ENCODE peak calls at places on chromosomes 4 and X, in five cellular contexts. One of them, this sample, is unnamed.

GRCh38 chrX:87517571-87518141 is at the start of gene KLHL4:
- DNase-seq in A549: no peak
- DNase-seq in skeletal muscle cell: peak
- DNase-seq in lower leg skin: no peak
- DNase-seq in fibroblast of mammary gland: peak
- DNase-seq in this sample: peak

GRCh38 chr4:140242357-140243284 is 88.6 kb upstream of the MAML3 start:
- DNase-seq in lower leg skin: no peak
- DNase-seq in fibroblast of mammary gland: no peak
- DNase-seq in A549: no peak
- DNase-seq in skeletal muscle cell: no peak
- DNase-seq in this sample: no peak

GRCh38 chrX:20029728-20030127 is 38.9 kb upstream of the BCLAF3 start:
- DNase-seq in A549: no peak
- DNase-seq in lower leg skin: no peak
- DNase-seq in fibroblast of mammary gland: no peak
- DNase-seq in skeletal muscle cell: no peak
- DNase-seq in this sample: peak

GRCh38 chr4:69718376-69719293 is 41.8 kb downstream of the SULT1B1 start:
- DNase-seq in skeletal muscle cell: peak
- DNase-seq in lower leg skin: no peak
- DNase-seq in fibroblast of mammary gland: peak
- DNase-seq in A549: no peak
- DNase-seq in this sample: peak

GRCh38 chr4:122086338-122086737 is 65.8 kb upstream of the BLTP1 start:
- DNase-seq in A549: no peak
- DNase-seq in skeletal muscle cell: peak
- DNase-seq in fibroblast of mammary gland: peak
- DNase-seq in lower leg skin: no peak
- DNase-seq in this sample: no peak

GRCh38 chr4:25368315-25368714 is 8.7 kb upstream of the ANAPC4 start:
- DNase-seq in A549: no peak
- DNase-seq in lower leg skin: no peak
- DNase-seq in skeletal muscle cell: no peak
- DNase-seq in fibroblast of mammary gland: no peak
- DNase-seq in this sample: no peak

GRCh38 chr4:125728568-125728967 is 413.8 kb downstream of the FAT4 start:
- DNase-seq in skeletal muscle cell: peak
- DNase-seq in A549: peak
- DNase-seq in lower leg skin: no peak
- DNase-seq in fibroblast of mammary gland: peak
- DNase-seq in this sample: peak

GRCh38 chrX:39753296-39753996 is 344.3 kb downstream of the BCOR start:
- DNase-seq in skeletal muscle cell: no peak
- DNase-seq in fibroblast of mammary gland: no peak
- DNase-seq in A549: no peak
- DNase-seq in lower leg skin: no peak
- DNase-seq in this sample: no peak

GRCh38 chr4:34220601-34221000 is 2023.7 kb downstream of the ARAP2 start:
- DNase-seq in lower leg skin: no peak
- DNase-seq in fibroblast of mammary gland: no peak
- DNase-seq in skeletal muscle cell: peak
- DNase-seq in A549: no peak
- DNase-seq in this sample: no peak

GRCh38 chr4:7340553-7341433 is 93.9 kb downstream of the PSAPL1 start:
- DNase-seq in skeletal muscle cell: no peak
- DNase-seq in fibroblast of mammary gland: no peak
- DNase-seq in A549: no peak
- DNase-seq in lower leg skin: no peak
- DNase-seq in this sample: no peak

GRCh38 chr4:43763029-43763610 is 685.5 kb downstream of the KCTD8 start:
- DNase-seq in lower leg skin: no peak
- DNase-seq in fibroblast of mammary gland: peak
- DNase-seq in A549: no peak
- DNase-seq in skeletal muscle cell: no peak
- DNase-seq in this sample: peak

GRCh38 chr4:61401771-61402170 is 201.6 kb downstream of the ADGRL3 start:
- DNase-seq in fibroblast of mammary gland: no peak
- DNase-seq in A549: no peak
- DNase-seq in skeletal muscle cell: no peak
- DNase-seq in lower leg skin: no peak
- DNase-seq in this sample: no peak

GRCh38 chr4:148778980-148779675 is 336.9 kb upstream of the NR3C2 start:
- DNase-seq in lower leg skin: no peak
- DNase-seq in fibroblast of mammary gland: no peak
- DNase-seq in A549: no peak
- DNase-seq in skeletal muscle cell: no peak
- DNase-seq in this sample: no peak

GRCh38 chrX:111854778-111855490 is 21.0 kb upstream of the TRPC5OS start:
- DNase-seq in lower leg skin: no peak
- DNase-seq in fibroblast of mammary gland: peak
- DNase-seq in skeletal muscle cell: no peak
- DNase-seq in A549: no peak
- DNase-seq in this sample: no peak

GRCh38 chrX:1389993-1390285 is 2.0 kb downstream of the SLC25A6 start:
- DNase-seq in A549: no peak
- DNase-seq in fibroblast of mammary gland: no peak
- DNase-seq in lower leg skin: no peak
- DNase-seq in skeletal muscle cell: no peak
- DNase-seq in this sample: no peak

GRCh38 chrX:77003956-77004355 is 443.2 kb upstream of the FGF16 start:
- DNase-seq in lower leg skin: no peak
- DNase-seq in fibroblast of mammary gland: peak
- DNase-seq in A549: no peak
- DNase-seq in skeletal muscle cell: no peak
- DNase-seq in this sample: no peak

GRCh38 chrX:57447856-57448255 is 144.0 kb upstream of the ZXDB start:
- DNase-seq in skeletal muscle cell: no peak
- DNase-seq in lower leg skin: no peak
- DNase-seq in fibroblast of mammary gland: peak
- DNase-seq in A549: no peak
- DNase-seq in this sample: no peak

GRCh38 chr4:113756005-113756410 is 5.5 kb downstream of the CAMK2D start:
- DNase-seq in fibroblast of mammary gland: peak
- DNase-seq in A549: no peak
- DNase-seq in lower leg skin: no peak
- DNase-seq in skeletal muscle cell: peak
- DNase-seq in this sample: peak

DNA sequence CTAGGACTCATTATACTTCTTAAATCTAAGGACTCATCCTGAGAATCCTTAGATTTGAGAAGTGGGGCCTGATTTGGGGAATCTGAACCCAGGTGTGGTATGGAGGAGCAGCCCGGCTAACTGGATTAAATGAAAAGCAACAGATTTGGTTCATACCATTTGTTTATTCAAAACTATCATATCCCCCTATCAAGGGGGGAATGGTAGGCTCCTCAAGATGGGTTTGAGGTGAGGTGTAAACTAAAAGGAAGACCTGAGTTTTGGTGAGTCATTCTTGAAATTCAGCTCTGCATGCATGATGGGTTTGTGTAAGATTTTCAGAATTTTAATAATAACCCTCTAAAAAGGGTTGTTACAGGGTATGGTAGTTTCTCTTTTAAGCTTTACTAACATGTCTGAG is 53.4 kb downstream of the CASP6 start:
- DNase-seq in fibroblast of mammary gland: no peak
- DNase-seq in A549: no peak
- DNase-seq in lower leg skin: no peak
- DNase-seq in skeletal muscle cell: no peak
- DNase-seq in this sample: no peak
- H3K4me3 ChIP-seq in fibroblast of mammary gland: no peak
- H3K4me3 ChIP-seq in A549: no peak
- H3K4me3 ChIP-seq in lower leg skin: no peak
- H3K4me3 ChIP-seq in skeletal muscle cell: no peak
- H3K4me3 ChIP-seq in this sample: no peak

DNA sequence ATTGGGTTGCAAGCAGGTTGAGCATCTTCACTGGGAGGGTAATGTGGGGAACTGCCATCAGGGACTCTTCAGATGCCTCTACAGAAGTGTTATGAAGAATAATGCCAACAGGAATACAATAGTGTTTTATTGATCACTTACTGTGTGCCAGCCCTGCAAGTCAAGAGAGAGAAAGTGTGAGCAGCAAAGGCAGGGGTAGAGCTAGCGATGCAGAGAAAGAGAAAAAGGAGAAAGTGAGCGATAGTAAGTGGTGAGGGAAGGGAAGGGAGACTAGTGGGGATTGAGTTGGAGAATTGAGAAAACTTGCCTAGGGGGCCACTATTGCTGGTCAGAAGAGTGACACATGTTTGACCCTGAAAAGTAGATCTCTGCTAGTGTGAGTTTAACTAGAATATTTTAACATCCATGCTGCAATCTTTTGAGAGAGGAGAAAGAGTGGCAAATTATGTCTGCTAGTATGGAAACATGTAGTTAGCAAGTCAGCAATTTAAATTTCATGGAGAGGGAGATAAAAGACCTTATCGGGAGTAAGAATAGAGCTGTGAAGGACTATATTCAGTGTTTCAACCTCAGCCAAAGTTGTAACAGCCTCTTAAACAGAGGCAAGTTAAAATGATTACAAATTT is 12.2 kb downstream of the AFF1 start:
- DNase-seq in lower leg skin: no peak
- DNase-seq in fibroblast of mammary gland: no peak
- DNase-seq in A549: no peak
- DNase-seq in skeletal muscle cell: no peak
- DNase-seq in this sample: no peak
- H3K4me3 ChIP-seq in lower leg skin: no peak
- H3K4me3 ChIP-seq in fibroblast of mammary gland: no peak
- H3K4me3 ChIP-seq in A549: no peak
- H3K4me3 ChIP-seq in skeletal muscle cell: no peak
- H3K4me3 ChIP-seq in this sample: no peak

DNA sequence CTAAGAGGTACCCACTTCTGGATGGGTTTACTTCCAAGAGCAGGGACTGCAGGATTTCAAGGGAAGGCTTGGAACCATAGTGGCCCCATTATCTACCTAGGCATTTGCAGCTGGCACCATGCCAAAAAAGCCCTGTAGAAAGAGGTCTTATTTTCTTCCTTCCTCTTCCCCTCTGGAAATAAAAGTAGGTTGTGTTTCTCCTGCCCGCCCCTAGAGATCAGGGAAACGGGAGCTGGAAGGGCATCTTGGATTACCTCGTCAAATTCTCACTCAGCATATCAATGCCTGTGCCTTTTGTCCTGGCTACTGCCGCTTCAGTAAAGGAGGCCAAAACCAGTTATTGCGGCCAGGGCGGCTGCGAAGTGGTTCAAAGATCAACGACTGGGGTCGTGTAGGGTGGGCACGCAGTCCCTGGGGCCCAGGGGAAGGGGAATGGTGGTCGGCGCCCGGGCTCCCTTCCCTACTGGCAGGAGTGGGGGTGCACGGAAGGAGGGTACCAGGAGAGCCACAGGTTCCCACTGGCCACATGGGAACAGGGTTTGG is 1.5 kb downstream of the SCD5 start:
- DNase-seq in A549: no peak
- DNase-seq in skeletal muscle cell: no peak
- DNase-seq in fibroblast of mammary gland: no peak
- DNase-seq in lower leg skin: no peak
- DNase-seq in this sample: no peak
- H3K4me3 ChIP-seq in A549: peak
- H3K4me3 ChIP-seq in skeletal muscle cell: peak
- H3K4me3 ChIP-seq in fibroblast of mammary gland: peak
- H3K4me3 ChIP-seq in lower leg skin: no peak
- H3K4me3 ChIP-seq in this sample: peak

GRCh38 chr4:146855761-146856160 is 89.9 kb downstream of the TTC29 start:
- DNase-seq in skeletal muscle cell: no peak
- DNase-seq in fibroblast of mammary gland: no peak
- DNase-seq in lower leg skin: no peak
- DNase-seq in A549: no peak
- DNase-seq in this sample: no peak
- H3K4me3 ChIP-seq in skeletal muscle cell: no peak
- H3K4me3 ChIP-seq in fibroblast of mammary gland: no peak
- H3K4me3 ChIP-seq in lower leg skin: no peak
- H3K4me3 ChIP-seq in A549: no peak
- H3K4me3 ChIP-seq in this sample: no peak

DNA sequence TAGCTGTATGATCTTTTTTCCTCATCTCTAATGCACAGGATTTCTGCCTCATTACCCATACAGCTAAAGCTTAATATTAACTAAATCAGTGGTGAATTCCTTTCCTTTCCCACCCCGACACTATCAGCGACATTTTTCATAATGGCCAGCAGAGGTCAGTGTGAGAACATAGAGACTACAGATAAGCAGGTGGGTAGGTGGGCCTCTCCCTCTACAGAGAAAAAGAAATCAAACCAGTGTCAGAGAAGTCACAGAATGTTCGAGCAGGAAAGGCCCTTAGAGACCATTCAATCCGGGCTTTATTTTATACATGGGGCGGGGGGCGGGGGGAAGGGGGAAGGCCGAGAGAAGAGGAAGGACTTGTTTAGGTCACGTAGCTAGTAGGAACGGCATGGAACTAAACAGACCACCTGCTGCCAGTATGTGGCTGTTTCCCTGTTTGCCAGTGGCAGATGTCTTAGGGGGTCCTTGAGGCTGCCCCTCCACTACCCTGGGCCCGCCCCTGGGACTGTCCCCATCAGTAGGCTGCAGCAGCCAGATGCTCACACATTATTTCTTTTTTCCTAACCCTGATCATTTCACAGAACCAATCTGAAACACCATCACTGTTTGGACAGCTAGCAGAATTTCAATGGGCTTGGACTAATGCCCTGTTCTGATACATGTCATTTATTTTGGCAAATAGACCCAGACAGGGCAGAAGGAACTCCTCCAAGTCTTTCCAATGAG is 133.3 kb downstream of the ATG4A start:
- DNase-seq in lower leg skin: no peak
- DNase-seq in A549: peak
- DNase-seq in skeletal muscle cell: no peak
- DNase-seq in fibroblast of mammary gland: peak
- DNase-seq in this sample: peak
- H3K4me3 ChIP-seq in lower leg skin: no peak
- H3K4me3 ChIP-seq in A549: no peak
- H3K4me3 ChIP-seq in skeletal muscle cell: no peak
- H3K4me3 ChIP-seq in fibroblast of mammary gland: no peak
- H3K4me3 ChIP-seq in this sample: no peak

GRCh38 chr4:48720459-48720858 is 59.6 kb downstream of the FRYL start:
- DNase-seq in A549: no peak
- DNase-seq in fibroblast of mammary gland: no peak
- DNase-seq in skeletal muscle cell: no peak
- DNase-seq in lower leg skin: no peak
- DNase-seq in this sample: no peak

GRCh38 chr4:48725414-48725813 is 54.7 kb downstream of the FRYL start:
- DNase-seq in skeletal muscle cell: no peak
- DNase-seq in fibroblast of mammary gland: no peak
- DNase-seq in A549: no peak
- DNase-seq in lower leg skin: no peak
- DNase-seq in this sample: no peak

GRCh38 chr4:48718818-48719465 is 61.1 kb downstream of the FRYL start:
- DNase-seq in A549: no peak
- DNase-seq in lower leg skin: no peak
- DNase-seq in fibroblast of mammary gland: no peak
- DNase-seq in skeletal muscle cell: no peak
- DNase-seq in this sample: no peak

GRCh38 chr4:48727666-48728459 is 52.2 kb downstream of the FRYL start:
- DNase-seq in skeletal muscle cell: no peak
- DNase-seq in A549: no peak
- DNase-seq in fibroblast of mammary gland: no peak
- DNase-seq in lower leg skin: no peak
- DNase-seq in this sample: no peak

GRCh38 chr4:48722509-48723446 is 57.3 kb downstream of the FRYL start:
- DNase-seq in skeletal muscle cell: no peak
- DNase-seq in A549: no peak
- DNase-seq in lower leg skin: no peak
- DNase-seq in fibroblast of mammary gland: no peak
- DNase-seq in this sample: no peak
- H3K4me3 ChIP-seq in skeletal muscle cell: no peak
- H3K4me3 ChIP-seq in A549: no peak
- H3K4me3 ChIP-seq in lower leg skin: no peak
- H3K4me3 ChIP-seq in fibroblast of mammary gland: no peak
- H3K4me3 ChIP-seq in this sample: no peak

GRCh38 chr4:147088141-147088540 is 142.5 kb upstream of the TTC29 start:
- DNase-seq in fibroblast of mammary gland: peak
- DNase-seq in A549: no peak
- DNase-seq in skeletal muscle cell: no peak
- DNase-seq in lower leg skin: no peak
- DNase-seq in this sample: no peak
- H3K4me3 ChIP-seq in fibroblast of mammary gland: no peak
- H3K4me3 ChIP-seq in A549: no peak
- H3K4me3 ChIP-seq in skeletal muscle cell: peak
- H3K4me3 ChIP-seq in lower leg skin: no peak
- H3K4me3 ChIP-seq in this sample: no peak

This sample was measured in kidney epithelial cell.